ENCODE peak calls at places on chromosomes 4 and X, in six cellular contexts. X, G, Q, H, R and I are unnamed samples.

GRCh38 chr4:7160439-7160838 is 31.9 kb upstream of the SORCS2 start:
- DNase-seq in X (no peak), G (no peak), Q (no peak), H (no peak), R (no peak), I (no peak)

GRCh38 chr4:88753658-88754431 is 56.2 kb upstream of the NAP1L5 start:
- DNase-seq in X (no peak), G (no peak), Q (no peak), H (no peak), R (no peak), I (no peak)

GRCh38 chr4:85489273-85489672 is 14.3 kb downstream of the ARHGAP24 start:
- DNase-seq in X (no peak), G (no peak), Q (peak), H (no peak), R (no peak), I (no peak)

GRCh38 chrX:40012039-40012799 is 85.5 kb downstream of the BCOR start:
- DNase-seq in X (peak), G (peak), Q (peak), H (peak), R (peak), I (no peak)

GRCh38 chr4:114599231-114600065 is 841 bp downstream of the UGT8 start:
- DNase-seq in X (no peak), G (no peak), Q (peak), H (no peak), R (peak), I (no peak)

GRCh38 chrX:134460005-134460860 is at the start of gene HPRT1:
- DNase-seq in X (peak), G (peak), Q (peak), H (peak), R (peak), I (peak)

GRCh38 chrX:53440631-53441517 is 6.7 kb upstream of the HSD17B10 start:
- DNase-seq in X (peak), G (peak), Q (peak), H (peak), R (peak), I (peak)

GRCh38 chrX:13597928-13598327 is 28.5 kb downstream of the EGFL6 start:
- DNase-seq in X (no peak), G (no peak), Q (no peak), H (no peak), R (no peak), I (no peak)

GRCh38 chrX:110407910-110408545 is 49.4 kb downstream of the RTL9 start:
- DNase-seq in X (peak), G (no peak), Q (peak), H (peak), R (peak), I (peak)

GRCh38 chr4:69957209-69957608 is 8.3 kb downstream of the CSN2 start:
- DNase-seq in X (no peak), G (no peak), Q (no peak), H (no peak), R (no peak), I (no peak)

GRCh38 chr4:81069706-81070331 is 39.3 kb downstream of the BMP3 start:
- DNase-seq in X (peak), G (peak), Q (peak), H (peak), R (peak), I (peak)

GRCh38 chrX:120549483-120550452 is 11.0 kb downstream of the CUL4B start:
- DNase-seq in X (no peak), G (no peak), Q (peak), H (no peak), R (no peak), I (peak)

GRCh38 chr4:25936696-25937095 is 22.7 kb downstream of the SMIM20 start:
- DNase-seq in X (no peak), G (no peak), Q (no peak), H (no peak), R (no peak), I (no peak)

GRCh38 chr4:80173387-80173786 is 23.9 kb upstream of the PRDM8 start:
- DNase-seq in X (no peak), G (no peak), Q (no peak), H (no peak), R (no peak), I (no peak)

GRCh38 chr4:8836664-8837171 is 34.9 kb downstream of the HMX1 start:
- DNase-seq in X (no peak), G (no peak), Q (no peak), H (no peak), R (no peak), I (no peak)

GRCh38 chr4:48546336-48546735 is 56.3 kb downstream of the ZAR1 start:
- DNase-seq in X (peak), G (no peak), Q (peak), H (no peak), R (peak), I (peak)

GRCh38 chr4:92506933-92507332 is 203.2 kb downstream of the GRID2 start:
- DNase-seq in X (no peak), G (no peak), Q (no peak), H (no peak), R (no peak), I (no peak)

GRCh38 chr4:139934336-139934735 is 219.6 kb downstream of the MAML3 start:
- DNase-seq in X (no peak), G (no peak), Q (no peak), H (no peak), R (no peak), I (no peak)

GRCh38 chr4:54185380-54185779 is 43.7 kb upstream of the PDGFRA start:
- DNase-seq in X (no peak), G (no peak), Q (no peak), H (no peak), R (no peak), I (no peak)

GRCh38 chr4:183541081-183542045 is 36.5 kb downstream of the ING2 start:
- DNase-seq in X (peak), G (no peak), Q (peak), H (no peak), R (no peak), I (no peak)

GRCh38 chr4:69026974-69027373 is 69.3 kb upstream of the UGT2B7 start:
- DNase-seq in X (no peak), G (no peak), Q (no peak), H (no peak), R (no peak), I (no peak)

GRCh38 chr4:41299486-41299885 is 42.8 kb downstream of the UCHL1 start:
- DNase-seq in X (no peak), G (no peak), Q (no peak), H (no peak), R (no peak), I (no peak)

GRCh38 chr4:85127653-85128052 is 161.2 kb upstream of the WDFY3 start:
- DNase-seq in X (no peak), G (no peak), Q (peak), H (no peak), R (peak), I (no peak)

GRCh38 chrX:13024911-13025454 is 19.4 kb downstream of the FAM9C start:
- DNase-seq in X (no peak), G (no peak), Q (no peak), H (no peak), R (no peak), I (no peak)

GRCh38 chr4:161990721-161991120 is 173.1 kb downstream of the FSTL5 start:
- DNase-seq in X (no peak), G (no peak), Q (no peak), H (no peak), R (no peak), I (no peak)

GRCh38 chr4:533318-534100 is 34.5 kb downstream of the PIGG start:
- DNase-seq in X (no peak), G (no peak), Q (no peak), H (no peak), R (no peak), I (no peak)

DNA sequence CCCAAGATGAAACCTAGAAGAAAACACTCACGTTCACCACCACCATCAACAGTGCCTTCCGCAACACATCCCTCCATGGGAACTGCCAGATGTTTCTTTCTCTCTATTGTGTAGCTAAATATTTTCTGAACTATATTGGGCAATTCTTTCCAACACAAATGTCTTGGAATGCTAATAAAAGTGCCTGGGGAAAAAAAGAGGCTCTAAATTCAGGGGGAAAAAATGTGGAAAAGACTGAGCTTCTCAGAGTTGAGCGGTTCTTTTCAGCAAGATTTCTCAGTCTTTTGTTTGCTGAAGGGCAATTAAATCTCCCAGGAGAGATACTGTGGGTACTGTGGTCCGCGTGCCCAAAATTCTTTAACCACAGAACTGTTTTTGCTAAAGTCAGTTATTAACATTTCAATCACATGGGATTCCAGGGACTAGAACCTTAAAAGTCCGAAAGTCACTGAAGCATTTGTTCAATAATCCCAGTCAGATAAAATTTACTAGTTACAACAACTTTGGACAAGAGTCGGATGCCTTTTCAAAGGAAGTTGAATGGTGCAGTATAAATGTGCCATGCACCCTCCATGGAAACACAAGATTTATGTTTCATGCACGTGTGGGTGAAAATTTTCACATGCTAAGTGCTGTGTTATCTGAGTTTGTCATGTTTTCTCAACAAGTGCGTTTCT is 52.0 kb upstream of the DHRSX start:
- DNase-seq in X (peak), G (no peak), Q (peak), H (no peak), R (no peak), I (no peak)
- H3K4me3 ChIP-seq in X (no peak), G (no peak), Q (no peak), H (no peak), R (no peak), I (no peak)

GRCh38 chr4:184815046-184815877 is 10.5 kb downstream of the ACSL1 start:
- DNase-seq in X (peak), G (peak), Q (peak), H (peak), R (peak), I (peak)
- H3K27ac ChIP-seq in X (peak), G (peak), Q (peak), H (peak), R (peak), I (peak)

GRCh38 chrX:79366888-79367749 is at the start of gene ITM2A:
- DNase-seq in X (peak), G (peak), Q (peak), H (no peak), R (peak), I (no peak)
- H3K4me3 ChIP-seq in X (peak), G (peak), Q (peak), H (peak), R (peak), I (no peak)

GRCh38 chr4:1843852-1844251 is 12.1 kb downstream of the LETM1 start:
- DNase-seq in X (peak), G (peak), Q (no peak), H (no peak), R (no peak), I (no peak)
- H3K27ac ChIP-seq in X (no peak), G (peak), Q (no peak), H (no peak), R (no peak), I (no peak)

GRCh38 chr4:153345011-153345981 is 808 bp downstream of the MND1 start:
- DNase-seq in X (peak), G (no peak), Q (peak), H (peak), R (peak), I (peak)

GRCh38 chr4:153347117-153347516 is 2.6 kb downstream of the MND1 start:
- DNase-seq in X (no peak), G (no peak), Q (no peak), H (no peak), R (no peak), I (no peak)

GRCh38 chr4:153346031-153346430 is 1.5 kb downstream of the MND1 start:
- DNase-seq in X (no peak), G (no peak), Q (no peak), H (no peak), R (no peak), I (no peak)

GRCh38 chr4:153348006-153348405 is 3.5 kb downstream of the MND1 start:
- DNase-seq in X (no peak), G (no peak), Q (peak), H (no peak), R (no peak), I (no peak)

DNA sequence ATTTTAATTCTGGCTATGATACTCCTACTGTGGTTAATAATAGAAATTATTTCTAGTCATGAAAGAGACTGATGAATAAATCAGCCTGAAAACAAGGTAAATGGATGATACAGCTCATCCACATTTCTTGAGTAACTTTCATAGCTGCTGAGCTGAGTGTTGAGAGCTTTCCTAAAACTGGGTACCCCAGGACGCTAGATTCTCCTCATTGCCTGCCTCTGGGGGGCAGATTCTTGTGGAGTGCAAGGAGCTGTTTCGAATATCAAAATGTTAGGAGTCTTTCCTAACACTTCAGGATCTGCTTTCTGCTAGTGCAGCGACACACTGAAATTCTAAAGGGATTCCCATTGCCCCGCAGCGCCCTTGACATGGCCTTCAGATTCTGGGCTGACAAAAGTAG is 2.1 kb downstream of the MND1 start:
- DNase-seq in X (no peak), G (no peak), Q (no peak), H (no peak), R (no peak), I (no peak)
- H3K4me3 ChIP-seq in X (no peak), G (no peak), Q (no peak), H (no peak), R (no peak), I (peak)

DNA sequence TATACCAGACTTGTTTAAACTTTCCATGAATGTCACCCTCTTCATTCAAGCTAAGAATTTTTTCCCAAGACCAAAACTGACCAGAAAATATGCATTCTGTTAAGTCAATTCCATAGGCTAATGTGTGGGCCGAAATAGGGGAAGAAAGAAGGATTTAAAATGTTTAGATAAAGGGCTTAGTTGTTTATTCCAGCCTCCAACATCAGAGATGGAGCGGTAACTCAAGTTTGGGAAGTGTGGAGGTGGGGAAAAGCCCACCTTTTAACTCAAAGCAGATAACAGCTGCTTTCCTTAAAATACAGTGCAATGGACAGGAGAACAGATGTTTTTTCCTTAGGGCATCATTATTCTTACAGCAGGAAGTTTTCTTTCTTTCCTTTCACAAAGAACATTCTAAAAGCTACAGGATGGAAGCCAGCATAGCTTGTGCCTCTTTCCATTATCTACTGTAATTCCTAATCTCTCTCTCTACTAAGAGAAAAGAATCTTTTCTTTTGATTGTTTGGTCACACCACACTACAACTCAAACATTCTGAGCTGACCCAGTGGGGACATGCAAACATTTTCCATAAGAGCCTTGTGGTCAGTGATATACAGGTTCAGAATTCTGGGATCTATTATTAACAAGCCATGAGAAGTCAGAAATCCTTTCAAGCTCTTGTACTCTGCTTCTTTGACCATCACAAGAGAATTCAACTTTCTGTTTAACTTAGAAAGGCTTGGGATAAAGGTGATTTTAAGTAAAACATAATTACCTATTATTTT is 101.6 kb downstream of the PDE5A start:
- DNase-seq in X (no peak), G (no peak), Q (no peak), H (no peak), R (no peak), I (no peak)
- H3K27ac ChIP-seq in X (no peak), G (peak), Q (peak), H (peak), R (no peak), I (no peak)

DNA sequence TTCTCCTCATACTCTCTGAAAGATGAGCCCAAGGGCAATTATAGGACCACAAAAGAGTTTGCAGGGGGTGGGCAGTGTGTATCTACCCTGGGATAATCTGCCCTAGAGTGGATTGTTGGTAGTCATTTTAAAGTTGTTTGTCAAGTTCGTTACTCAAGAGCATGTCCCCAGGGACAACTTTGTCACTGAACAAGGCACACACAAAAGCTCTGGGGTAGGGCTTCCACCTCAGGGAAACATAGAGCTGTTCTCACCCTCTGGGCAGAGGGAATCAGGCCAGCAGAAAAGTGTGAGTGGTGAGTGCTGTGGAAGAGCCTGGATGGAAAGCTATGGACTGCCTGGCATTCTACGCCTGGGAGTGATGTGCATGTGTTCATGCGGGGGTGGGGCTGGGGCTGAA is 23.3 kb upstream of the LEF1 start:
- DNase-seq in X (no peak), G (no peak), Q (no peak), H (no peak), R (no peak), I (no peak)
- H3K4me3 ChIP-seq in X (no peak), G (no peak), Q (no peak), H (no peak), R (no peak), I (no peak)